ENCODE peak calls at places on chromosomes 4 and X, in nine cellular contexts. V is ovary, A is neuronal stem cell, I is transverse colon, E is adrenal gland, J is stomach, S is upper lobe of right lung, U is breast epithelium, C is DND-41. M is an unnamed sample. For H3K9me3, the result is how much of the 10 kb centered on the place peaks cover.

GRCh38 chr4:3269105-3269927 is 20.4 kb downstream of the MSANTD1 start:
- DNase-seq in I (no peak), J (peak), S (peak), V (peak), C (no peak), A (no peak), E (no peak), U (no peak), M (no peak)

GRCh38 chrX:20378291-20378920 is 111.7 kb upstream of the RPS6KA3 start:
- DNase-seq in E (no peak), U (no peak), I (peak), S (no peak), V (no peak), C (no peak), J (no peak), A (no peak), M (no peak)

GRCh38 chr4:129342820-129343219 is 246.9 kb downstream of the C4orf33 start:
- DNase-seq in J (no peak), I (no peak), V (no peak), S (no peak), U (no peak), A (no peak), C (no peak), E (no peak), M (no peak)

GRCh38 chr4:25991296-25991695 is 77.3 kb downstream of the SMIM20 start:
- DNase-seq in C (no peak), V (no peak), S (no peak), E (no peak), I (no peak), A (no peak), J (no peak), U (no peak), M (no peak)

GRCh38 chr4:118270492-118270891 is 82.3 kb downstream of the PRSS12 start:
- DNase-seq in E (no peak), J (no peak), A (peak), I (no peak), C (no peak), V (no peak), S (no peak), U (no peak), M (no peak)

GRCh38 chr4:5365071-5366008 is 314.1 kb downstream of the STK32B start:
- DNase-seq in U (no peak), I (peak), C (no peak), S (no peak), J (peak), V (no peak), E (no peak), A (peak), M (no peak)

GRCh38 chrX:140500427-140500826 is 4.4 kb downstream of the SOX3 start:
- DNase-seq in J (no peak), C (no peak), A (no peak), S (no peak), I (no peak), E (no peak), U (no peak), V (no peak), M (no peak)

GRCh38 chrX:41538707-41539106 is 91.6 kb downstream of the NYX start:
- DNase-seq in I (no peak), J (no peak), E (no peak), V (no peak), U (no peak), C (no peak), A (no peak), S (no peak), M (no peak)

GRCh38 chr4:76197001-76197743 is 16.5 kb downstream of the SCARB2 start:
- DNase-seq in C (no peak), U (no peak), E (no peak), I (no peak), J (no peak), A (no peak), V (no peak), S (no peak), M (no peak)

GRCh38 chr4:183852910-183853555 is 52.1 kb upstream of the STOX2 start:
- DNase-seq in S (no peak), E (no peak), A (no peak), C (no peak), U (no peak), V (no peak), I (no peak), J (no peak), M (no peak)

GRCh38 chrX:23935116-23935515 is 27.3 kb downstream of the CXorf58 start:
- DNase-seq in V (no peak), J (no peak), S (no peak), U (no peak), A (no peak), C (no peak), E (no peak), I (no peak), M (no peak)

GRCh38 chr4:152265149-152265621 is 270.7 kb downstream of the FBXW7 start:
- DNase-seq in E (no peak), J (peak), U (no peak), C (no peak), V (no peak), A (no peak), S (no peak), I (no peak), M (no peak)

GRCh38 chrX:3345281-3346081 is 971 bp downstream of the MXRA5 start:
- DNase-seq in I (no peak), S (peak), U (peak), A (peak), E (peak), J (peak), V (peak), C (no peak), M (no peak)

GRCh38 chr4:33924239-33924638 is 2320.1 kb downstream of the ARAP2 start:
- DNase-seq in I (no peak), U (no peak), J (no peak), A (peak), E (no peak), C (peak), S (no peak), V (no peak), M (no peak)

GRCh38 chr4:114924311-114924710 is 189.1 kb downstream of the NDST4 start:
- DNase-seq in C (no peak), E (no peak), J (no peak), U (no peak), V (no peak), A (peak), S (no peak), I (no peak), M (no peak)

GRCh38 chr4:109989044-109989443 is 76.4 kb downstream of the EGF start:
- DNase-seq in V (no peak), U (no peak), J (no peak), A (no peak), C (no peak), S (no peak), E (no peak), I (no peak), M (no peak)

GRCh38 chrX:114717921-114718320 is 134.0 kb downstream of the HTR2C start:
- DNase-seq in I (no peak), A (peak), J (no peak), U (no peak), V (no peak), C (peak), E (no peak), S (no peak), M (no peak)

GRCh38 chr4:57243071-57243470 is 132.9 kb upstream of the IGFBP7 start:
- DNase-seq in V (no peak), E (no peak), I (no peak), A (no peak), C (no peak), U (no peak), J (no peak), S (no peak), M (no peak)

GRCh38 chrX:33273521-33273920 is 62.2 kb upstream of the DMD start:
- DNase-seq in C (no peak), U (no peak), I (no peak), J (no peak), A (no peak), V (no peak), E (no peak), S (no peak), M (no peak)

GRCh38 chr4:127732623-127733199 is 2.5 kb downstream of the SLC25A31 start:
- DNase-seq in E (no peak), U (no peak), S (no peak), J (no peak), C (no peak), V (no peak), A (peak), I (no peak), M (no peak)

GRCh38 chr4:183130328-183131155 is 31.5 kb downstream of the WWC2 start:
- DNase-seq in C (no peak), V (no peak), J (peak), U (peak), A (no peak), I (no peak), E (peak), S (no peak), M (no peak)

GRCh38 chr4:1155314-1155713 is 17.1 kb downstream of the SPON2 start:
- DNase-seq in J (no peak), V (no peak), I (no peak), E (no peak), C (no peak), U (no peak), A (no peak), S (no peak), M (no peak)

GRCh38 chrX:11434607-11435006 is 141.4 kb downstream of the AMELX start:
- DNase-seq in C (no peak), I (no peak), A (no peak), E (no peak), J (no peak), V (no peak), U (no peak), S (no peak), M (no peak)

GRCh38 chrX:10156199-10157031 is at the start of gene CLCN4:
- DNase-seq in C (no peak), E (peak), S (peak), A (peak), I (peak), V (peak), U (no peak), J (peak), M (no peak)

GRCh38 chrX:50876551-50876950 is 34.0 kb upstream of the BMP15 start:
- DNase-seq in J (no peak), E (no peak), U (no peak), C (no peak), V (no peak), S (no peak), I (no peak), A (no peak), M (no peak)

GRCh38 chrX:153646620-153647373 is at the start of gene DUSP9:
- DNase-seq in I (no peak), J (peak), V (peak), E (peak), U (no peak), C (no peak), A (no peak), S (peak), M (no peak)

DNA sequence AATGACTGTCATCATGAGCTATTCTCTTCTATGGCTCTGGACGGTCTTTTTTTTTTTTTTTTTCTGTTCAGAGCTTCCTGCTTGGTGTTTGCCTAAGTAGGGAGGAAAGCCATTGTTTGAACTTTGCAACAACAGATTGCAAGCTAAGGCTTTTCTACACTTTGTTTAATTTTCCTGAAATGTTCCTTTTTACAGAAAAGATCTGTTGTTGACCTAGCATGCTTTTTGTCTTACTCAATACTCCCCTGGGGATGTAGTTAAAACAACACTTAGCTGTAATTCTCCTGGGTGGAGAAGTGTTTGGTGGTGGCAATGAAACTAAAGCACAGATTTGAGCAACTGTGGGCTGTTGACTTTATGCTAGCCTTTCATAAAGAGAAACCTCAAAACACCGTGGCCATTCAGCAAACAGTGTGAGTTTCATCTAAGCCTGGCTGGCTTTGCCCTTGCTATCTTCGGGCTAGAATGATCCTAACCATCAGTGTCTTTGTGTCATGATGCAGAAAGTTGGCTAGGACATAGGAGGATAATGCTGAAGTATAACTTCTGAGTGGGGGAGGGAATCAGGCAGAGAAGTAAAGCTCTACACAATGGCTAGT is 110.5 kb downstream of the ANXA3 start:
- DNase-seq in S (no peak), J (no peak), E (peak), A (no peak), I (no peak), C (no peak), U (no peak), V (no peak), M (no peak)
- H3K4me3 ChIP-seq in S (no peak), J (no peak), E (no peak), A (no peak), I (no peak), C (no peak), U (no peak), V (no peak), M (no peak)

DNA sequence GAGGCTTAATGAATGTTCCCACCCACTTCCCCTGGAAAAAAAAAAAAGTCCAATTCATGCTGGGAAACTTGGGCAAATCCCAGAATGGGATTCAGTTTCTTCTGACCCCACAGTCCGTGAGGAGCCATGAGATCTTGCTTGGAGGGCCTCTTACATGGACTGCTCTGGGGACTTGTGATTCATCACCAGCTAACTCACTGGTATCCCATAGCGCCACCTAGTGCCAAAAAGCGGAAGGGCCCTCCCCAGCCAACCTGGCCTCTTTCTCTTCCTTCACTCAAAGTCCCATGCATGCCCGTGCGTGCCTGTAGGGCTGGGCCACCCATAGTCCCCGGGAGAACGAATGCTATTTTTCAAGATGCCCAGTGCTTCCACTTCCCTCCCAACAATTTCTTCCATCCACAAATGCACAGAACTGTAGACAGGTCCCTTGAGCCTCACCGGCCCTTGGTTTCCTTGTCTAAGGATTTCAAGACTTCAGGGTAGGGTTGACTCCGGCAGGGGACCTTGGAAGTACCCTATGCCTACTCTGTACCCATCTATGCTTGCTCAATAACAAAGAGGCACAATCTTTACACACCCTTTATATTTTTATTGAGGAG is 5.1 kb downstream of the RTL5 start:
- DNase-seq in J (peak), I (peak), S (peak), E (peak), V (peak), C (peak), A (peak), U (peak), M (peak)
- H3K27ac ChIP-seq in J (no peak), I (peak), S (no peak), E (no peak), V (no peak), C (no peak), A (no peak), U (peak), M (peak)

DNA sequence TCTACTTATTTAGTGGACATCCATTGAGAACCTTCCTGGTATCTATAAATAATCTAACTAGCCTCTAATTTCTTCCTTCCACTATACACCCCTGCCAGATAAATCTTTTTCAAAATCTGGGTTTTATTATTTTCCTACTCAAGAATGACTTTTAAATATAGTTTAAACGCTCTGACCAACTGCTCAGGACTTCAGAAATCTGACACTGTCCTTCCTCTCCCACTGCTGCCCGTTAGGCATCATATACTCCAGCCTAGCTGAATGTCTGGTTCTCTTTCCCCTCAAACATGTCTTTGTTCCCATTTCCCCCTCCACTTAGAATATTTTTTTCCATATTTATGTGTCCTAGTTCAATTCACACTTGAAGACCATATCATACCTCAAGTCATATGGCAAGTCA is 35.2 kb upstream of the CBLL2 start:
- DNase-seq in V (no peak), J (no peak), C (no peak), A (no peak), U (no peak), E (no peak), I (no peak), S (no peak), M (no peak)
- H3K9me3 ChIP-seq in V (under half), J (under half), C (under half), A (under half), U (under half), E (under half), I (under half), S (under half), M (under half)

DNA sequence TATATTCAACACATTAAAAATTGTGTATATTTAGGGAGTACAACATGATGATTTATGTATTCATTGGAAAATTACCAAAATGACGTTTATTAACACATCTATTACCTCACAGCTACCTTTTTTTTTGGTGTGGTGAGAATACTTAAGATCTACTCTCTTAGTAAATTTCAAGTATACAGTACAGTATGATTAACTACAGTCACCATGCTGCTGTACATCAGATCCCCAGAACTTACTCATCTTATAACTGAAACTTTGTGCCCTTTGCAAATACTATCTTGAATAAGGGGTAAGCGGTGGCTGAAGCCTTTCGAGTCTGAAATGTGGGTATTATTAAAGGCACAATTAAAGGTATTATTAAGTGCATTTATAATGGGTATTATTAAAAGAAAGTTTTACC is 976 bp downstream of the PHKA1 start:
- DNase-seq in S (no peak), V (no peak), I (no peak), J (no peak), C (no peak), A (no peak), U (no peak), E (no peak), M (no peak)
- H3K4me3 ChIP-seq in S (peak), V (peak), I (peak), J (peak), C (no peak), A (peak), U (peak), E (peak), M (no peak)

DNA sequence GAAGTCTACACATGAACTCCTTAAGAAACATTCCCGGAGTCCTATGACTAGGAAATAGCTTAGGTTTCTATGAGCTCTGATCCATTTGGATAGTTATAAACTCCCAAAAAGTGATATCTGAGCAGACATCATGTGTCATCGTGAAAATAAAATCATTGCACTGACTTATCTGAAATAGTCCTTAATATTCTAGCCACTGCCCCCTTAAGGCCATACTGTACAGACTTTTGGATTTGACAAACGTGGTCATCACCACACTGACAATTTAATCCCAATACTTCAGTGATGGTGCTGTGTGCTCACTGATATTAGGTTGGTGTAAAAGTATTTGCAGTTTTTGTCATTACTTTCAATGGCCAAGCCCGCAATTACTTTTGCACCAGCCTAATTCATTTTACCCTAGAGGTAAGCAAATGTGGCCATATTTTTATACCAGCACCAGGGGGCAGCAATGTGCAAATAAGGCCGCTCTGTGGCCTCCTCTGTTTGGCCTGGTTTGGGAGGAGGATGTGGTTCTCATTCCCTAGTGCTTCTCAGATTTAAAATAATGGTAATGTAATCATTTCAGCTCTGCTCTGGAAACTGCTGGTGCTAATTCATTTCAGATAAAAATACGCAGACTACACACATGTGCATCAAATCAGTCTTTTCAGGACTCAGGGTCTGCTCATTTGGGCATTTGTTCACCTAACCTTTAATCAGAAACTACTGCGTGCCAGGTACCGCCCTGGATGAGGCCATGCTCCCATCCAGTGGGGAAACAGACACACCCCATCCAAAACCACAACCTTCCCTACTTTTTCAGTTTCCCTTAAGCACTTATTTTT is 196.4 kb upstream of the C1QTNF7 start:
- DNase-seq in E (peak), U (peak), I (peak), J (peak), V (peak), A (peak), C (peak), S (peak), M (peak)
- H3K27ac ChIP-seq in E (no peak), U (no peak), I (no peak), J (no peak), V (no peak), A (no peak), C (no peak), S (no peak), M (no peak)

DNA sequence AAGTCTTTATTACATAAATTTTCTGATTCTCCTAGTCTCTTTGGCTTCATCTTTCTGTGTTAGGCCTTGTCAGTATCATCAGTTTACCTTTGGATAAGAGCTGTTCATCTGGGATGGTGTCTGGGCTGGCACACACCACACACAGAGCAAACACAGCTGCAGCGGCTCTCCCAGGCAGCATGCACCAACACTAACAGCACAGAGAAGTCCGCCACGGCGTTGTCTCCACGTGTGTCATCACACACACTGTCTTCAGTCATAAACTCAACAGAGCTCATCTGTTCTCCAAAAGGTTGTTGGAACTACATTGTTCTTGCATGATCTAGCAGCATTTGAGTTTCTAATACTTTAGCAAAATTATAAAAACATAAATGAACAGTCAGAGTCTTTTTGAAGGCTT is 851.9 kb upstream of the FRG1 start:
- DNase-seq in I (no peak), E (no peak), U (no peak), S (no peak), A (no peak), V (no peak), C (no peak), J (no peak), M (no peak)
- H3K9me3 ChIP-seq in I (under half), E (under half), U (under half), S (under half), A (under half), V (under half), C (under half), J (under half), M (under half)

M was measured in effector memory CD4-positive, alpha-beta T cell.